ENCODE peak calls at places on chromosomes 5 and 9, in six cellular contexts. Y is brain microvascular endothelial cell, P is GM13977, F is GM06990, Z is astrocyte of the cerebellum, I is IMR-90. Q is an unnamed sample.

GRCh38 chr5:142447887-142448286 is 123.1 kb upstream of the SPRY4 start:
- DNase-seq in Y (no peak), F (no peak), P (no peak), Z (no peak), I (no peak), Q (no peak)

GRCh38 chr5:21685536-21685935 is 1167.6 kb downstream of the CDH12 start:
- DNase-seq in I (peak; percentile 28), P (no peak), F (no peak), Z (peak; percentile 44), Y (no peak), Q (no peak)

GRCh38 chr5:83484294-83484693 is 12.8 kb downstream of the VCAN start:
- DNase-seq in I (no peak), Z (no peak), F (no peak), P (no peak), Y (no peak), Q (no peak)

GRCh38 chr5:176514244-176514918 is 22.8 kb downstream of the RNF44 start:
- DNase-seq in F (no peak), Y (no peak), I (no peak), P (no peak), Z (no peak), Q (no peak)

GRCh38 chr5:78750281-78750680 is 101.7 kb upstream of the LHFPL2 start:
- DNase-seq in F (no peak), Y (no peak), Z (no peak), I (no peak), P (no peak), Q (no peak)

GRCh38 chr9:110199643-110200042 is 8.3 kb downstream of the C9orf152 start:
- DNase-seq in F (no peak), I (no peak), Z (no peak), Y (no peak), P (no peak), Q (no peak)

GRCh38 chr5:10202089-10202753 is 47.5 kb downstream of the ATPSCKMT start:
- DNase-seq in I (no peak), F (no peak), Z (no peak), Y (no peak), P (no peak), Q (no peak)

GRCh38 chr9:74463825-74464224 is 33.3 kb upstream of the RORB start:
- DNase-seq in Z (no peak), I (no peak), P (no peak), F (no peak), Y (no peak), Q (no peak)

GRCh38 chr5:87113848-87114247 is 153.8 kb upstream of the RASA1 start:
- DNase-seq in P (no peak), Z (peak; percentile 72), F (no peak), I (peak; percentile 89), Y (peak; percentile 84), Q (no peak)

GRCh38 chr9:33346564-33346963 is 55.8 kb downstream of the AQP7 start:
- DNase-seq in Z (no peak), I (no peak), F (no peak), P (no peak), Y (no peak), Q (no peak)

GRCh38 chr5:156879665-156880285 is 29.7 kb downstream of the PPP1R2B start:
- DNase-seq in I (no peak), P (peak; percentile 13), Y (no peak), F (peak; percentile 30), Z (no peak), Q (peak; percentile 28)

GRCh38 chr5:62317810-62318209 is 11.8 kb downstream of the KIF2A start:
- DNase-seq in F (no peak), Z (no peak), P (no peak), I (no peak), Y (no peak), Q (no peak)

GRCh38 chr9:82975176-82975575 is 87.8 kb downstream of the RASEF start:
- DNase-seq in I (no peak), Y (no peak), Z (no peak), P (no peak), F (no peak), Q (no peak)

GRCh38 chr9:136353757-136354488 is 9.6 kb downstream of the DNLZ start:
- DNase-seq in Z (no peak), P (no peak), F (no peak), I (no peak), Y (no peak), Q (no peak)

GRCh38 chr5:151094054-151094858 is 13.4 kb upstream of the TNIP1 start:
- DNase-seq in Z (no peak), Y (peak; percentile 55), P (peak; percentile 66), I (peak; percentile 34), F (peak; percentile 79), Q (peak; percentile 69)

GRCh38 chr5:90658620-90659019 is 100.0 kb downstream of the ADGRV1 start:
- DNase-seq in I (no peak), F (no peak), Y (no peak), P (no peak), Z (no peak), Q (no peak)

GRCh38 chr9:19087601-19088000 is 15.1 kb downstream of the HAUS6 start:
- DNase-seq in Z (no peak), P (no peak), Y (peak; percentile 68), F (no peak), I (peak; percentile 59), Q (no peak)

GRCh38 chr5:43661102-43661501 is 58.1 kb downstream of the NNT start:
- DNase-seq in Z (peak; percentile 45), P (no peak), F (no peak), Y (peak; percentile 49), I (peak; percentile 59), Q (no peak)

GRCh38 chr5:56320686-56321085 is 87.6 kb upstream of the ANKRD55 start:
- DNase-seq in Z (no peak), F (no peak), I (no peak), P (no peak), Y (no peak), Q (no peak)

GRCh38 chr5:56319281-56320242 is 86.4 kb upstream of the ANKRD55 start:
- DNase-seq in P (no peak), I (peak; percentile 78), Z (no peak), F (peak; percentile 38), Y (no peak), Q (no peak)

GRCh38 chr5:56322592-56322991 is 89.5 kb upstream of the ANKRD55 start:
- DNase-seq in P (no peak), Y (no peak), Z (no peak), I (no peak), F (no peak), Q (no peak)

GRCh38 chr5:56323505-56323904 is 90.4 kb upstream of the ANKRD55 start:
- DNase-seq in I (peak; percentile 76), Z (peak; percentile 31), F (no peak), P (no peak), Y (peak; percentile 59), Q (no peak)

DNA sequence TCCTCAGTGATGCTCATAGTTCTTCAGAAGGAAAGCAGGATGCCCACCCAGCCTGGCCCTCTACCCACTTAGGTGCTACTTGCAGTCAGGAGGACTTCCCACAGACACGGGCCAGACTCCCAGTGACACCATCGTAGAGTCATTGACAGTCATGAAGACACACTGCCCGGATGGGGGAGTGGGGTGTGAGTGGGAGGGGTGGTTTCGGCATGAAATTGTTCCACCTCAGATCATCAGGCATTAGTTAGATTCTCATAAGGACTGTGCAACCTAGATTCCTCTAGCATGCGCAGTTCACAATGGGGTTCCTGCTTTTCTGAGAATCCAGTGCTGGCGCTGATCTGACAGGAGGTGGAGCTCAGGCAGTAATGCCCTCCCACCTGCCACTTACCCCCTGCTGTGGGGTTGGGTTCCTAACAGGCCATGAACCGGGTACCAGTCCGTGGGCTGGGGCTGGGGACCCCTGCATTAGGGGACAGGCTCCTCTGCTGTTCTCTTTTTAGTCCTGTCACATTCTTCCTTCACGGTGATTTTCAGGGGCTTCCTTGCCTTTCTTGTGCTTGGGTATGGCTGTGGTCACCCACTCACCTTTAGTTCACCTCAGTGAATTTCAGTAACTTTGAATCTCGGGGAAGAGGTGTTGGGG is 88.2 kb upstream of the ANKRD55 start:
- DNase-seq in F (no peak), I (no peak), P (no peak), Z (no peak), Y (no peak), Q (no peak)
- TF ChIP-seq CTCF in F (no peak), I (no peak), P (no peak), Z (no peak), Y (no peak), Q (no peak)

GRCh38 chr5:72064801-72065570 is 42.3 kb upstream of the MAP1B start:
- DNase-seq in F (no peak), I (no peak), Z (no peak), Y (no peak), P (no peak), Q (no peak)
- TF ChIP-seq CTCF in F (no peak), I (no peak), Z (no peak), Y (no peak), P (no peak), Q (no peak)

GRCh38 chr9:95048225-95049087 is 269.1 kb downstream of the FANCC start:
- DNase-seq in Y (no peak), P (peak; percentile 91), Z (no peak), I (no peak), F (peak; percentile 73), Q (peak; percentile 85)

GRCh38 chr9:95047452-95048224 is 269.9 kb downstream of the FANCC start:
- DNase-seq in I (no peak), Y (no peak), F (no peak), P (no peak), Z (no peak), Q (no peak)

GRCh38 chr9:95043826-95044225 is 273.7 kb downstream of the FANCC start:
- DNase-seq in Z (no peak), I (no peak), F (no peak), P (no peak), Y (no peak), Q (no peak)

GRCh38 chr9:95045751-95046150 is 271.8 kb downstream of the FANCC start:
- DNase-seq in I (no peak), F (no peak), P (no peak), Z (no peak), Y (no peak), Q (no peak)

GRCh38 chr9:95044731-95045508 is 272.6 kb downstream of the FANCC start:
- DNase-seq in Y (no peak), Z (no peak), F (no peak), P (no peak), I (no peak), Q (no peak)
- TF ChIP-seq CTCF in Y (peak; percentile 70), Z (peak; percentile 21), F (no peak), P (no peak), I (peak; percentile 8), Q (no peak)

GRCh38 chr9:22037954-22038690 is 29.0 kb upstream of the CDKN2B start:
- DNase-seq in P (no peak), I (peak; percentile 47), Y (no peak), Z (no peak), F (no peak), Q (no peak)
- TF ChIP-seq CTCF in P (peak; percentile 51), I (peak; percentile 55), Y (peak; percentile 49), Z (peak; percentile 43), F (peak; percentile 43), Q (no peak)

GRCh38 chr5:172414618-172415599 is 39.4 kb downstream of the SH3PXD2B start:
- DNase-seq in F (no peak), Z (no peak), P (no peak), I (no peak), Y (no peak), Q (no peak)
- TF ChIP-seq CTCF in F (no peak), Z (no peak), P (no peak), I (no peak), Y (no peak), Q (no peak)

GRCh38 chr9:116497081-116497480 is 190.0 kb upstream of the TRIM32 start:
- DNase-seq in Z (no peak), I (no peak), F (no peak), Y (no peak), P (no peak), Q (no peak)
- TF ChIP-seq CTCF in Z (peak; percentile 10), I (no peak), F (no peak), Y (peak; percentile 27), P (no peak), Q (no peak)

GRCh38 chr9:69619233-69619632 is 52.9 kb downstream of the APBA1 start:
- DNase-seq in F (no peak), Y (no peak), P (no peak), Z (no peak), I (no peak), Q (no peak)
- TF ChIP-seq CTCF in F (no peak), Y (no peak), P (no peak), Z (no peak), I (no peak), Q (no peak)